ENCODE peak calls at places on chromosomes 5 and 9, in five cellular contexts. O is IMR-90, U is mesendoderm, A is H9, Q is mesenchymal stem cell. X is an unnamed sample.

GRCh38 chr9:26292943-26293342 is 599.7 kb downstream of the CAAP1 start:
- DNase-seq in O (peak), U (no peak), A (no peak), Q (peak), X (no peak)

GRCh38 chr5:95848701-95849100 is 26.2 kb upstream of the GLRX start:
- DNase-seq in O (peak), U (no peak), A (no peak), Q (no peak), X (no peak)

GRCh38 chr9:111969622-111970021 is 73.0 kb downstream of the UGCG start:
- DNase-seq in O (no peak), U (peak), A (no peak), Q (no peak), X (peak)

GRCh38 chr9:89743216-89743575 is 138.4 kb downstream of the GADD45G start:
- DNase-seq in O (no peak), U (no peak), A (no peak), Q (no peak), X (no peak)

GRCh38 chr9:89077519-89077918 is 86.3 kb downstream of the S1PR3 start:
- DNase-seq in O (no peak), U (no peak), A (no peak), Q (peak), X (no peak)

GRCh38 chr5:149932445-149933350 is 11.9 kb downstream of the PDE6A start:
- DNase-seq in O (no peak), U (peak), A (peak), Q (no peak), X (no peak)

GRCh38 chr9:89113851-89114250 is 64.8 kb downstream of the SHC3 start:
- DNase-seq in O (no peak), U (no peak), A (no peak), Q (no peak), X (no peak)

GRCh38 chr5:61575103-61575502 is 243.0 kb downstream of the ZSWIM6 start:
- DNase-seq in O (peak), U (peak), A (no peak), Q (peak), X (peak)

GRCh38 chr9:14317667-14318255 is 3.8 kb upstream of the NFIB start:
- DNase-seq in O (no peak), U (no peak), A (no peak), Q (no peak), X (no peak)

GRCh38 chr9:14314424-14314928 is 535 bp upstream of the NFIB start:
- DNase-seq in O (peak), U (peak), A (peak), Q (peak), X (no peak)

GRCh38 chr9:14314929-14315753 is 1.2 kb upstream of the NFIB start:
- DNase-seq in O (peak), U (peak), A (peak), Q (peak), X (peak)

GRCh38 chr9:14316574-14317304 is 2.8 kb upstream of the NFIB start:
- DNase-seq in O (no peak), U (peak), A (no peak), Q (no peak), X (no peak)

DNA sequence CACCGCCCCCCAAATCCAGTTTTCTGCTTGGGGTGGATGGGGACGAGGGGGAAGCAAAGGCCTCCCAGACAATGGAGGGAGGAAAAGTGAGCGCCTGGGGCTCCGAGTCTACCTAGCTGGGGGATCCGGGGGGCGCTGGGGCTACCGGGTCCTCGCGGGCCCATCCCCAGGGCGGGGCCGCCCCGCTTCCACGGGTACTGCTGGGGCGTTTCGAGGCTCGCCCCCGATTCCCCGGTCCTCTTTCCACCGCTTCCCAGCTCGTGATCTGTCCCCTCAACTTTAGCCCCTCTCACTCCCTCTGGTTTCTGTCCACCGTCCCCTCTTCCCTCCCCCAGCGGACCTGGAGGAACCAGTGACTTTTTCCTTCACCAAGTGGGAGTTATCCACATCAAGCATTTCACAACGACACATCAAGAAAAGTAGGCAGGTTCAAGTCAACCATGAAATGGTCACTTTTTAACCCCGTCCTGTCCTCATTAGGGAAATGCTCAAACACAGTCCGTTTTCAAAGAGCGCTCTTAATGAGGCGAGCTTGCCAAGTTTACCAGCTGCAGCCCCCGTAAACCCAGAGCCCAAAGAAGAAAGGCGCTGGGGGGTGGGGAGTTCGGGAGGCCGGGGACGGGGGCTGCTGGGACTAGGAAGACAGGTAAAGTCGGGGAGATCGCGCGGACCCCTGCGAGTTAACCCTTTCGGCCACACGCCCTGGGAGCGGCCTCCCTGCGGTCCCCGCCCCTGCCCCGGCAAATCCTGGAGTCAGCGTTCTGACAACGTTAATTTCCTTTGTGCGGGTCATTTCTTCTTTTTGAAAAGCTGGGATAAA is 2.0 kb upstream of the NFIB start:
- DNase-seq in O (no peak), U (peak), A (peak), Q (peak), X (peak)
- H3K9ac ChIP-seq in O (no peak), U (peak), A (peak), Q (peak), X (no peak)

GRCh38 chr5:39193553-39194465 is 25.6 kb downstream of the FYB1 start:
- DNase-seq in O (no peak), U (no peak), A (no peak), Q (no peak), X (no peak)
- H3K27ac ChIP-seq in O (no peak), U (no peak), A (no peak), Q (no peak), X (no peak)

GRCh38 chr5:69368458-69369368 is 607 bp downstream of the AK6 start:
- DNase-seq in O (peak), U (peak), A (no peak), Q (peak), X (peak)
- H3K23ac ChIP-seq in O (peak), U (no peak), A (no peak), Q (no peak), X (peak)

GRCh38 chr5:168592014-168592368 is 12.8 kb upstream of the PANK3 start:
- DNase-seq in O (peak), U (no peak), A (no peak), Q (peak), X (no peak)
- H3K9ac ChIP-seq in O (no peak), U (no peak), A (no peak), Q (no peak), X (no peak)

GRCh38 chr9:14373319-14373632 is 59.3 kb upstream of the NFIB start:
- DNase-seq in O (peak), U (no peak), A (no peak), Q (no peak), X (no peak)

GRCh38 chr9:14379280-14379679 is 65.3 kb upstream of the NFIB start:
- DNase-seq in O (no peak), U (no peak), A (no peak), Q (no peak), X (no peak)

GRCh38 chr9:14369011-14369410 is 55.1 kb upstream of the NFIB start:
- DNase-seq in O (no peak), U (no peak), A (no peak), Q (no peak), X (no peak)

GRCh38 chr9:14372437-14373318 is 58.7 kb upstream of the NFIB start:
- DNase-seq in O (peak), U (peak), A (peak), Q (peak), X (no peak)

DNA sequence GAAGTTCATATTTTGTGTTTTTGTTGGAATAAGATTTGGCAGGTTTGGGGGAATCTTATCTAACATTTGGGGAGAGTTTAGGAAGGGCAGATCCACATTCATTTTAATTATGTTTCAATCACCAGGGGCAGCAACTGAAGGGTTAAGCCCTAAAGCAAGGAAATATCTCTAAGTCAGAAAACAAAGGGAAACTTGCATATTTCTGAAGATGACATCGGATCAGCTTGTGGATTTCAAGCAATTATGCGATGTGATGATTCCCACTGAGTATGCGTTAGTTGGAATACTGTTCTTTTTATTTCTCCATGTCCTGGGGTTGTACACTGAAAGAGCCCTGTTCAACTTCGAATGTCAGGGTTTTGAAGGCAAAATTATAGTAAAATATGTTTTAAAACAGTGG is 59.8 kb upstream of the NFIB start:
- DNase-seq in O (no peak), U (no peak), A (no peak), Q (no peak), X (no peak)
- H3K27ac ChIP-seq in O (no peak), U (no peak), A (no peak), Q (no peak), X (no peak)

GRCh38 chr5:120096413-120096812 is 367.7 kb upstream of the PRR16 start:
- DNase-seq in O (peak), U (no peak), A (no peak), Q (peak), X (no peak)
- H3K23ac ChIP-seq in O (peak), U (no peak), A (no peak), Q (no peak), X (no peak)

DNA sequence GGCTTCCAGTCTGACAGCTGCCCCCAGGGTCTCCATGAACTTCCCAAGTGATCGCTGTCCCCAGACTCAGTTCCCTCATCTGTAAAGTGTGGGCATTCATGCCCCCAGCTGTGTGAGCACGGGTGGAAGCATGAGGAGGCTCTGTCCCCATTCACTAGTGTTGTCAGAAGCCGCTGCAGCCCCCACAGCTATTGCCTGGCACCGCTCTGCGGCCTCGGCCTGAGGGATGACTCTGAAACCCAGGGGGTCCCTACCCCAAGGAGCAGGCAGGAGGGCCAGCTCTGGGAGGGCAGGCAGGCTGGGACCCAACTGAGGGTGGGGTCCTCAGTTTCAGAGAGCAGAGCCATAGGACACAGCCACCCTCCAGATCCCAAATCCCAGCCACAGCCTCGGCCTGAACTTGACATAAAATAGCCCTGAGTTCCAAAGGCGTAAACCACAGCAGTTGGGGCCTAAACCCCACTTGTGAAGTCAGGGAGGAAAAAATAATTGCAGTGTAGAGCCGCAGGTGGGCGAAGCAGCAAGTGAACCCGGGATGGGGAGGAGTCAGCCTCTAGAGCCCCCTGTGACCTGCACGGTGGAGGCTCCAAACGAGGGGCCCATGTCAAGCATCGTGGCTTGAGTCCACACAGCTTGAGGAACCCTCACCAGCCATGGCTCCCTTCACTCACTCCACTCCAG is 66.0 kb upstream of the ADAMTS2 start:
- DNase-seq in O (no peak), U (no peak), A (no peak), Q (no peak), X (no peak)
- H3K9ac ChIP-seq in O (no peak), U (no peak), A (no peak), Q (no peak), X (no peak)

X was measured in neuronal stem cell.